ENCODE peak calls at places on chromosomes 7 and 10, in seven cellular contexts. A is GM12865, N is AG10803, V is stomach, W is left ventricle myocardium inferior, L is left lung, G is IMR-90. Q is an unnamed sample.

GRCh38 chr7:99677646-99678045 is 2.1 kb downstream of the CYP3A5 start:
- DNase-seq in G (no peak), V (no peak), N (no peak), A (no peak), L (no peak), W (no peak), Q (no peak)

GRCh38 chr10:97355571-97355975 is 21.0 kb upstream of the FRAT2 start:
- DNase-seq in V (peak; percentile 43), L (no peak), W (no peak), G (no peak), A (no peak), N (no peak), Q (no peak)

GRCh38 chr7:2821842-2822507 is 22.1 kb downstream of the GNA12 start:
- DNase-seq in N (peak; percentile 90), A (peak; percentile 70), V (no peak), W (no peak), G (peak; percentile 91), L (no peak), Q (peak; percentile 41)

GRCh38 chr7:48454750-48455192 is 283.5 kb downstream of the ABCA13 start:
- DNase-seq in N (no peak), V (no peak), G (no peak), A (no peak), L (peak; percentile 69), W (no peak), Q (no peak)

GRCh38 chr7:981793-982510 is 1.0 kb upstream of the CYP2W1 start:
- DNase-seq in L (peak; percentile 66), W (no peak), V (no peak), N (no peak), A (no peak), G (no peak), Q (no peak)

GRCh38 chr7:71414490-71414889 is 282.5 kb downstream of the GALNT17 start:
- DNase-seq in G (no peak), L (no peak), W (peak; percentile 78), A (no peak), V (no peak), N (no peak), Q (no peak)

GRCh38 chr7:18126274-18126673 is 98.6 kb upstream of the PRPS1L1 start:
- DNase-seq in N (no peak), W (no peak), V (no peak), G (no peak), A (no peak), L (no peak), Q (no peak)

GRCh38 chr7:1372063-1372462 is 87.2 kb downstream of the MICALL2 start:
- DNase-seq in N (no peak), G (no peak), A (no peak), V (no peak), W (no peak), L (no peak), Q (no peak)

GRCh38 chr7:6634021-6634420 is 3.1 kb upstream of the ZNF316 start:
- DNase-seq in N (no peak), A (no peak), V (no peak), G (no peak), L (no peak), W (no peak), Q (no peak)
- TF ChIP-seq CTCF in N (no peak), A (no peak), V (no peak), G (no peak), L (no peak), W (no peak), Q (no peak)

DNA sequence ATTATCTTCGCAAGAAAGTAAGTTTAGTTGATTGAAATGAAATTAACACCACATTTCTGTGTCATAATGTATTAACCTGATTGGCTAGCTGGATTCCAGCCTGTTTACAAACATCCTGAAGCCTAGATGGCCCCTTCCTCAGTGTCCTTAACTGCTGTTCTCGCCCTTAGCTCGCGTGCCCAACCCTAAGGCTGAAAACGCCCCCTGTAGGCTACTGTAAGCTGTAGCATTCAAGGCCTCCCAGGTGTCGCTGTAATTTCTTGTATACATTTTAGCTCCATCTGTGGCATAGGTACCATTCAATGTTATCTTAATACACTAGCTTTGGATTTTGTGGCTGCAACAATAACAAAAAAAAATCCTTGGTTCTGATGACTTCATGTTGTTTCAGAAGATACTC is 191.6 kb downstream of the MGMT start:
- DNase-seq in V (no peak), W (no peak), G (no peak), L (no peak), N (no peak), A (peak; percentile 7), Q (no peak)
- TF ChIP-seq CTCF in V (no peak), W (peak; percentile 45), G (peak; percentile 9), L (no peak), N (peak; percentile 23), A (peak; percentile 27), Q (no peak)

GRCh38 chr7:127629268-127629854 is 11.4 kb upstream of the PAX4 start:
- DNase-seq in A (peak; percentile 47), N (no peak), W (no peak), V (peak; percentile 35), L (no peak), G (no peak), Q (no peak)
- TF ChIP-seq CTCF in A (peak; percentile 60), N (peak; percentile 14), W (peak; percentile 41), V (no peak), L (no peak), G (peak; percentile 40), Q (peak; percentile 34)

DNA sequence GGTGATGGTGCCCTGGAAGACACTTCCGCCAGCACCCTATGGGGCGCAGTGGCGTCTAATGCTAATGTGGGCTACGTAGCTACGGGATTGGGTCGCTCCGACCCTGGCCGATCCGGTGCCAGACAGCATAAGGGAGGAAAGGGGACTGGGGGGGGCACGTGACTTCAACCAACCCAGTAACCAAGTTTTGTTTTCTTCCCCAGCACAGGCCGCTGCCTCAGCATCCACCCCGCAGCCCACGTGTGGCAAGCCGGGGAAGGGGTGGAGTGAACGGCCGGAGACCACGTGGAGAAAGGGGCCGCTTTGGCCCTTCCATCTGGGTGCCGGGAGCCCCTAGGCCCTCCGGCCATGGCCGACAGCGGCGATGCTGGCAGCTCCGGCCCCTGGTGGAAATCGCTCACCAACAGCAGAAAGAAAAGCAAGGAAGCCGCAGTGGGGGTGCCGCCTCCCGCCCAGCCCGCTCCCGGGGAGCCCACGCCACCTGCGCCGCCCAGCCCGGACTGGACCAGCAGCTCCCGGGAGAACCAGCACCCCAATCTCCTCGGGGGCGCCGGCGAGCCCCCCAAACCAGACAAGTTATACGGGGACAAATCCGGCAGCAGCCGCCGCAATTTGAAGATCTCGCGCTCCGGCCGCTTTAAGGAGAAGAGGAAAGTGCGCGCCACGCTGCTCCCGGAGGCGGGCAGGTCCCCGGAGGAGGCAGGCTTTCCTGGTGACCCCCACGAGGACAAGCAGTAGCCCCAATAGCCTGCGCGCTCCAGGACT is 2.5 kb downstream of the PRR15 start:
- DNase-seq in N (no peak), A (no peak), V (no peak), L (peak; percentile 79), G (no peak), W (no peak), Q (no peak)
- TF ChIP-seq CTCF in N (no peak), A (no peak), V (no peak), L (no peak), G (no peak), W (no peak), Q (no peak)

DNA sequence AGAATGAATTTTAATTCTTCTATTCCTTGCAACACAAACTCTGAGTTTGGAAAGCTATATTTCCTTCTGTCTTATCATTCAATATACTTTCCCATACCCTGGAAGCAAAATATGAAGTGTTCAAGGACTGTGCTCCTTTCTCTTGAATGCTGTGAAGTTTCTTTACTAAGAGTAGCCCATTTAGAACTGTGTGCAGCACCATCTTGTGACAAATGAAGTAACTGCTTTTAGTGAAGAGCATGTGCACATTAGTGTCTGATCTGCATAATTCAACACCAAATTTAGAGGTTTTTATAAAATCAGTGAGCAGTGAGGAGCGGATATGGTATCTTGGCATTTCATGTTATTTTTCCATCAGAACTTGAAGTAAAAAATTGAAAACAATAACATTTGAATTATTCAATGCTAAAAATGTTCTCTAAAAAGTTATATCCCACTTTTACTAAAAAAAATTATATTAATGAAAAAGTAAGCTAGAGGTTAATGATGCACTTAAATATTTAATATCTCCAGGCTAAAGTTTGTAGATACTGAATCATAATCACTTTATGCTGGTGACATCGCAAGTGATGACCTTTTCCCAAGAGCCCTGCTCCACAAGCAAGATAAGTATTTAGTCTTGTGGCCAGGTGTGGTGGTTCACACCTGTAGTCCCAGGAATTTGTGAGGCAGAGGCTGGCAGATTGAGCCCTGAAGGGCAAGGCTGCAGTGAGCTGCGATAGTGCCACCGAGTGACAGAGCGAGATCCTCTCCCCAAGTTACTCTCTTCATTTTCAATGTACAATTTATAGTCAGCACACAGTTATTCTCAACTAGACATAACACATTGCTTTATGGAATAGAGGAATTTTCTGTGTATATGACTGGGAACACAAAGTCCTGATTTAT is 108.8 kb upstream of the PCLO start:
- DNase-seq in L (no peak), V (no peak), W (no peak), N (peak; percentile 25), G (peak; percentile 19), A (peak; percentile 16), Q (no peak)
- TF ChIP-seq CTCF in L (no peak), V (no peak), W (peak; percentile 50), N (peak; percentile 45), G (peak; percentile 27), A (peak; percentile 15), Q (no peak)

GRCh38 chr10:3622427-3622826 is 162.6 kb downstream of the KLF6 start:
- DNase-seq in N (no peak), L (no peak), A (no peak), W (no peak), V (no peak), G (no peak), Q (no peak)
- TF ChIP-seq CTCF in N (no peak), L (no peak), A (no peak), W (no peak), V (no peak), G (no peak), Q (no peak)

GRCh38 chr10:103736763-103737162 is 118.6 kb downstream of the SH3PXD2A start:
- DNase-seq in V (no peak), W (no peak), L (no peak), A (peak; percentile 36), G (no peak), N (no peak), Q (no peak)
- TF ChIP-seq CTCF in V (no peak), W (no peak), L (no peak), A (no peak), G (peak; percentile 3), N (no peak), Q (no peak)

DNA sequence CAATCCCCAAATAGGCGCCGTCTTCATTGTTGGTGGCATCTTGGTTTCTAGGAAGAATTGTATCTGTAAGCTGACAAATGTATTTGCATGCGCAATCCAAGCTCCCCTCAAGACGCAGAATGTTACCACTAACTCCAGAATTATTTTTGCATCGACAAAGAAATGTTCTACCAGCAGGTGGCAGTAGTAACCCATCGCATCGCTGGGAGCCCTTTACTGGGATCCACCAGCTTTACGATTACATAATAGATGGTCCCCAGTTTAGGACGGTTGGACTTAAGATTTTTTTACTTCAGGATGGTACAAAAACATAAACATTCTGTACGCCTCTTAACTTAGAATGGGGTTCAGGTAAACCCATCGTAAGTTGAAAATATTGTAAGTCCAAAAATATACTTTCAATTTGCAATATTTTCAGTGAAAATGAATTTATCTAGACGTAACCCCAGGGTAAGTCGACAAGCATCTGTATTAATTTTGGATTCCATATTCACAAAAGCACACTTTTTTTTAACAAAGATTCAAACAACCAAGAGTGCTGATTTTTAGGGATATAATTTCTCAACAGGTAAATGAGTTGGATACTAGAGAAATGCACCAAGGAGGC is 114.0 kb upstream of the COBL start:
- DNase-seq in W (no peak), N (peak; percentile 26), G (peak; percentile 12), V (no peak), A (peak; percentile 48), L (no peak), Q (no peak)
- TF ChIP-seq CTCF in W (peak; percentile 86), N (peak; percentile 69), G (peak; percentile 57), V (no peak), A (peak; percentile 65), L (peak; percentile 57), Q (peak; percentile 74)

GRCh38 chr10:32017044-32017443 is 39.2 kb downstream of the KIF5B start:
- DNase-seq in N (no peak), G (no peak), A (no peak), V (no peak), W (no peak), L (no peak), Q (no peak)
- TF ChIP-seq CTCF in N (peak; percentile 33), G (no peak), A (no peak), V (no peak), W (no peak), L (no peak), Q (no peak)

Q was measured in CD14-positive monocyte.